ENCODE peak calls at places on chromosomes 1 and 21, in four cellular contexts. L is fibroblast of lung, Z is left ventricle myocardium inferior, R is thoracic aorta. O is an unnamed sample. For H3K9me3, the result is how much of the 10 kb centered on the place peaks cover.

GRCh38 chr1:110136911-110137310 is 13.4 kb upstream of the SLC6A17 start:
- DNase-seq in L (no peak), Z (peak), R (no peak), O (no peak)

GRCh38 chr1:84271452-84272273 is 29.8 kb upstream of the SAMD13 start:
- DNase-seq in L (peak), Z (no peak), R (no peak), O (no peak)

GRCh38 chr1:47871799-47872353 is 125.3 kb downstream of the TRABD2B start:
- DNase-seq in L (no peak), Z (no peak), R (no peak), O (no peak)

GRCh38 chr1:193473932-193474331 is 287.5 kb upstream of the B3GALT2 start:
- DNase-seq in L (no peak), Z (no peak), R (no peak), O (no peak)

GRCh38 chr1:51203121-51203873 is 32.8 kb upstream of the RNF11 start:
- DNase-seq in L (no peak), Z (no peak), R (no peak), O (no peak)

GRCh38 chr1:113303252-113303651 is 87.1 kb upstream of the MAGI3 start:
- DNase-seq in L (peak), Z (no peak), R (no peak), O (no peak)

GRCh38 chr1:192311281-192311680 is 5.5 kb upstream of the RGS21 start:
- DNase-seq in L (peak), Z (no peak), R (no peak), O (no peak)

GRCh38 chr1:79603862-79604261 is 597.3 kb upstream of the ADGRL4 start:
- DNase-seq in L (peak), Z (no peak), R (no peak), O (no peak)

GRCh38 chr21:31670065-31670464 is 10.6 kb downstream of the SOD1 start:
- DNase-seq in L (no peak), Z (no peak), R (no peak), O (no peak)

GRCh38 chr1:17277511-17278159 is 28.7 kb downstream of the PADI3 start:
- DNase-seq in L (no peak), Z (no peak), R (no peak), O (no peak)

GRCh38 chr1:52059326-52059725 is 3.2 kb downstream of the BTF3L4 start:
- DNase-seq in L (peak), Z (no peak), R (no peak), O (no peak)

GRCh38 chr1:2812136-2812535 is 10.6 kb upstream of the TTC34 start:
- DNase-seq in L (no peak), Z (no peak), R (no peak), O (no peak)

GRCh38 chr1:2809656-2810055 is 8.2 kb upstream of the TTC34 start:
- DNase-seq in L (no peak), Z (no peak), R (no peak), O (no peak)

GRCh38 chr1:2810281-2810680 is 8.8 kb upstream of the TTC34 start:
- DNase-seq in L (no peak), Z (no peak), R (no peak), O (no peak)

GRCh38 chr1:2811526-2811905 is 10.0 kb upstream of the TTC34 start:
- DNase-seq in L (no peak), Z (no peak), R (no peak), O (no peak)

GRCh38 chr1:2810899-2811525 is 9.5 kb upstream of the TTC34 start:
- DNase-seq in L (no peak), Z (no peak), R (no peak), O (no peak)
- H3K9me3 ChIP-seq in L (under half), Z (under half), R (under half), O (under half)

DNA sequence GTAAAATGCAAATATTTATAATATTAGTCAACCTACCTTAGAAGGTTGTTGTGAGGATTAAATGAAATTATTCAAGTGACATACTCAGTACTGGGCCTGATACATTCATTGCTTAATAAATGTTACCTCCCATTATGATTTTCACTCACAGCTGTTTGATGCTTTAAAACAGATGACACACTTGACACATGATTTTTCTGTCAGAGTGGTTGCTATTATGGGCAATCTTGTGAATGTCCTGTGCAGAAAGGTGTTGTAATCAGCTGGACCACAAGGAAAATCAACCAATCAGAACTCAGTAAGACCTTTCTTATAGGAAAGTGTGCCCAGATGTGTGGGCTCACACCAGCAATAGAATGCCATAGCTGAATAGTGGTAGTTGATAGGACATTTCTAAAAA is 23.6 kb downstream of the GJA5 start:
- DNase-seq in L (no peak), Z (no peak), R (no peak), O (no peak)
- H3K4me3 ChIP-seq in L (no peak), Z (no peak), R (no peak), O (no peak)

DNA sequence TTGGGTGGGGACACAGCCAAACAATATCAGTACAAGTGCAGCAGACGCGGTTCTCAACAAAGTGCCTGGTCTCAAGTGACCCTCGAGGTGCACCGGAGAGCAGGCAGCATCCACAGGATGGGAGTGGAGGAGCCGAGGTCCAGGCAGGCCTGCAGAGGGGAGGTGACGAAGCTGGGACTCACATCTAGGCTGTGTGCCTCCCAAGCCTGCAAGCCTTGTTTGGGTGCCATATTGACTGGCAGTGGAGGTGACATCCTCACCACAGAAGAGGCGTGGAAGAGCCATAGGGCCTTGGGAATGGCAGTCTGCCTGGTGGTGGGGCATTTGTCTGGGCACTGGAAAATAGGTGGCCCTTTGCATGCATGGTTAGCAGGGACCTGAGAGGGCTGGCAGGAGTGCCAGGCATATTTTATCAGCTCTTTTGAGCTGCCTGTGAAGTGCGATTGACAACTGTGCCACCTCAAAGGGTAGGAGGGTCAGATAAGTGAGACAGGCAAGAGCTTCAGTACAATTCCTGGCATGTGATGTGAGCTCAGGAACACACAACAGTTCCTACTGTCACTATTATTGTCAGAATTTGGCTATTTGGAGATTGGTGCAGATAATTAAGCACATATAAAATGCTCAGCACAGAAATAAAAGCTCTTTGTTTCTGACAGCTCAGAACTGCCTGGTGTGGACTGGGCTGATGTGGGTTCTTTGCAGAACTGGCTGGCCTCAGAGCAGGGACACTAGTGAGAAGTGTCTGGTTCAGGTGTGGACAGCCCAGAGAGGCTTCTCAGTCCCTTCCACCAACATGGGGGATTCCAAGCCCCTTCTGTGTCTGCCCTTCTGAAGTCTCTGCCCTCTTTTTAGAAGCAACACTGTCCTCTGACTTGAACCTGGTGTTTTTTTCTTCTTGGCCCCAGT is 347.6 kb upstream of the AJAP1 start:
- DNase-seq in L (no peak), Z (peak), R (no peak), O (no peak)
- H3K9me3 ChIP-seq in L (under half), Z (under half), R (under half), O (under half)

GRCh38 chr1:963746-964525 is 2.3 kb upstream of the PLEKHN1 start:
- DNase-seq in L (no peak), Z (no peak), R (no peak), O (no peak)

GRCh38 chr1:966603-967295 is 467 bp downstream of the PLEKHN1 start:
- DNase-seq in L (peak), Z (no peak), R (no peak), O (peak)

GRCh38 chr1:966135-966602 is at the start of gene PLEKHN1:
- DNase-seq in L (no peak), Z (no peak), R (no peak), O (peak)

GRCh38 chr1:964691-965525 is 1.4 kb upstream of the PLEKHN1 start:
- DNase-seq in L (no peak), Z (no peak), R (no peak), O (no peak)

GRCh38 chr1:965526-966134 is 652 bp upstream of the PLEKHN1 start:
- DNase-seq in L (no peak), Z (no peak), R (no peak), O (no peak)
- H3K4me3 ChIP-seq in L (no peak), Z (peak), R (peak), O (peak)